ENCODE peak calls at places on chromosomes 5 and 9, in ten cellular contexts. V, Y, D, N, W, I, P, L, E and C are unnamed samples.

GRCh38 chr9:124660341-124660801 is 110.7 kb downstream of the NR6A1 start:
- DNase-seq in Y (no peak), P (peak), L (no peak), I (peak), E (peak), N (peak), W (peak), V (no peak), D (peak), C (no peak)

GRCh38 chr9:125521462-125522327 is 185.3 kb downstream of the MAPKAP1 start:
- DNase-seq in V (no peak), N (no peak), W (peak), Y (no peak), P (peak), L (no peak), E (peak), I (peak), D (no peak), C (no peak)

GRCh38 chr9:82010711-82011110 is 22.1 kb downstream of the SPATA31D1 start:
- DNase-seq in I (no peak), W (no peak), D (no peak), Y (no peak), L (no peak), V (no peak), E (no peak), P (no peak), N (no peak), C (no peak)

GRCh38 chr9:86406366-86406765 is 52.2 kb upstream of the TUT7 start:
- DNase-seq in V (no peak), P (no peak), L (no peak), N (no peak), Y (no peak), D (no peak), W (peak), E (peak), I (peak), C (no peak)

GRCh38 chr9:131433302-131433854 is 39.5 kb downstream of the PRRC2B start:
- DNase-seq in W (no peak), Y (no peak), I (no peak), D (no peak), N (no peak), P (no peak), E (no peak), V (no peak), L (no peak), C (no peak)

GRCh38 chr5:59036274-59036961 is 453.5 kb downstream of the RAB3C start:
- DNase-seq in N (no peak), Y (no peak), L (no peak), I (peak), P (peak), V (peak), W (peak), D (peak), E (peak), C (no peak)

GRCh38 chr9:93665128-93665565 is 88.8 kb downstream of the PHF2 start:
- DNase-seq in E (no peak), Y (peak), I (no peak), D (no peak), N (no peak), V (no peak), L (peak), W (no peak), P (no peak), C (no peak)

GRCh38 chr5:113043491-113043931 is 66.9 kb downstream of the DCP2 start:
- DNase-seq in Y (peak), E (peak), P (peak), I (no peak), V (no peak), D (no peak), N (peak), W (peak), L (peak), C (peak)

GRCh38 chr5:87393331-87393730 is 19.4 kb downstream of the CCNH start:
- DNase-seq in N (no peak), D (no peak), I (peak), L (no peak), Y (no peak), V (no peak), E (peak), W (peak), P (no peak), C (no peak)

GRCh38 chr5:96327728-96328127 is 105.3 kb downstream of the PCSK1 start:
- DNase-seq in I (no peak), E (no peak), V (no peak), D (no peak), W (no peak), Y (no peak), P (no peak), L (no peak), N (no peak), C (no peak)

GRCh38 chr5:141559481-141559880 is 59.3 kb downstream of the DIAPH1 start:
- DNase-seq in L (no peak), D (no peak), I (no peak), Y (no peak), V (no peak), N (no peak), W (peak), E (peak), P (no peak), C (no peak)

GRCh38 chr9:127122176-127123151 is at the start of gene ANGPTL2:
- DNase-seq in L (peak), I (no peak), V (peak), W (peak), N (peak), E (peak), P (peak), Y (peak), D (no peak), C (peak)

GRCh38 chr5:179111267-179112207 is 51.4 kb downstream of the ZNF354C start:
- DNase-seq in D (no peak), N (no peak), I (no peak), W (no peak), P (no peak), Y (no peak), V (peak), E (no peak), L (no peak), C (peak)

GRCh38 chr5:168179185-168179584 is 112.3 kb upstream of the WWC1 start:
- DNase-seq in Y (no peak), D (no peak), P (no peak), L (no peak), I (no peak), E (no peak), N (no peak), V (no peak), W (peak), C (no peak)

GRCh38 chr5:140595538-140595937 is 30.9 kb downstream of the SLC35A4 start:
- DNase-seq in I (no peak), W (no peak), E (peak), D (peak), L (no peak), Y (no peak), N (no peak), V (no peak), P (no peak), C (no peak)

GRCh38 chr5:80245986-80246781 is 9.7 kb downstream of the SERINC5 start:
- DNase-seq in I (no peak), Y (no peak), W (peak), E (peak), L (no peak), D (no peak), V (no peak), P (no peak), N (no peak), C (no peak)

GRCh38 chr5:67494186-67494842 is 297.7 kb upstream of the CD180 start:
- DNase-seq in V (no peak), N (no peak), W (no peak), Y (no peak), I (no peak), D (no peak), P (no peak), L (no peak), E (no peak), C (no peak)

GRCh38 chr5:67163231-67163756 is 33.3 kb downstream of the CD180 start:
- DNase-seq in E (no peak), I (no peak), P (no peak), V (no peak), N (no peak), D (no peak), W (no peak), Y (no peak), L (peak), C (no peak)

GRCh38 chr5:150579462-150580400 is 60.7 kb upstream of the SYNPO start:
- DNase-seq in D (no peak), L (peak), P (no peak), W (no peak), N (no peak), E (no peak), Y (no peak), V (no peak), I (no peak), C (no peak)

GRCh38 chr5:132493821-132494220 is 3.2 kb upstream of the IRF1 start:
- DNase-seq in I (no peak), D (no peak), E (no peak), P (no peak), N (no peak), V (no peak), Y (no peak), W (no peak), L (no peak), C (no peak)

GRCh38 chr5:149754481-149754880 is 24.4 kb downstream of the PPARGC1B start:
- DNase-seq in W (no peak), I (no peak), V (no peak), P (no peak), E (no peak), N (no peak), L (no peak), D (no peak), Y (no peak), C (no peak)

GRCh38 chr5:61332369-61332745 is 299 bp downstream of the ZSWIM6 start:
- DNase-seq in W (peak), L (peak), D (peak), V (no peak), Y (peak), I (no peak), N (no peak), E (peak), P (peak), C (no peak)

DNA sequence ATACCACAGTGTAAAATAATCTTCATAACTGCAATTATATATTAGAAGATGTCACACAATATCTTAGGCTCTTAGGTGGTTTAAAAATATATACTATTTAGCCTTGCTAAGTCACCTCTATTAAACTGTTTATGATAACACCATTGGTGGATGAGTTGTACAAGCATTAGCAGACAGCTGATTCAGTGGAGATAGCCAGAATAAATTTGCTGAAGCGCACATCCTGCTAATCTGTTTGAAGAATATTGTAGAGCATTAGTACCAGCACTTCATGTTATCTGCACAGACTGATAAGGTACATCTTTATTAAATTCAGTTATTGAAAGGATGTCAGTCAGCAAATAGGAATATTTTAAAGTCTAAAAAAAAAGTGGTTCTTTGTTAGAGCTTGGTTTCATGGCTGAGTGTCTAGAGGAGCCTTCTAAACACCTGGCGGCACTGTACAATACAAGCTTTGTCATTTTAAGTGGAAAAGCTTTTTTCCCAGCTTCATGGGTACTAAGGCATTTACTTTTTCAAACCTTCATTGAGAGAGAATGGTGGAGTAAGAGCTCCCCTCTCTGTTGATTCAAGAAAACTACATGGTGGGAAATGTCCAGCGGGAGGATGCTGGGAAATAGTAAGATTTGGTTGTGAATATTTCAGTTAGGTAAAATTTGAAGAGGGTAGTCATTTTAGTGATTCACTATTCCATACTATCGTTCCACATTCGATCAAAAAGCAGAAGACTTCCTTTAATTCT is 275.1 kb downstream of the SLF1 start:
- DNase-seq in E (peak), N (no peak), L (no peak), Y (no peak), P (no peak), D (no peak), W (peak), V (no peak), I (peak), C (no peak)
- TF ChIP-seq CTCF in E (peak), N (peak), L (no peak), Y (peak), P (no peak), D (no peak), W (peak), V (peak), I (peak), C (peak)

GRCh38 chr5:131068893-131069643 is 96.0 kb downstream of the HINT1 start:
- DNase-seq in I (no peak), L (no peak), V (no peak), D (no peak), W (peak), E (no peak), P (peak), Y (no peak), N (no peak), C (no peak)
- TF ChIP-seq CTCF in I (no peak), L (no peak), V (no peak), D (no peak), W (no peak), E (no peak), P (peak), Y (no peak), N (no peak), C (no peak)

GRCh38 chr9:97638666-97639065 is 5.0 kb downstream of the NCBP1 start:
- DNase-seq in W (no peak), D (no peak), V (no peak), Y (no peak), P (no peak), N (no peak), L (no peak), E (no peak), I (peak), C (no peak)
- TF ChIP-seq CTCF in W (no peak), D (no peak), V (peak), Y (peak), P (peak), N (no peak), L (no peak), E (no peak), I (no peak), C (peak)

DNA sequence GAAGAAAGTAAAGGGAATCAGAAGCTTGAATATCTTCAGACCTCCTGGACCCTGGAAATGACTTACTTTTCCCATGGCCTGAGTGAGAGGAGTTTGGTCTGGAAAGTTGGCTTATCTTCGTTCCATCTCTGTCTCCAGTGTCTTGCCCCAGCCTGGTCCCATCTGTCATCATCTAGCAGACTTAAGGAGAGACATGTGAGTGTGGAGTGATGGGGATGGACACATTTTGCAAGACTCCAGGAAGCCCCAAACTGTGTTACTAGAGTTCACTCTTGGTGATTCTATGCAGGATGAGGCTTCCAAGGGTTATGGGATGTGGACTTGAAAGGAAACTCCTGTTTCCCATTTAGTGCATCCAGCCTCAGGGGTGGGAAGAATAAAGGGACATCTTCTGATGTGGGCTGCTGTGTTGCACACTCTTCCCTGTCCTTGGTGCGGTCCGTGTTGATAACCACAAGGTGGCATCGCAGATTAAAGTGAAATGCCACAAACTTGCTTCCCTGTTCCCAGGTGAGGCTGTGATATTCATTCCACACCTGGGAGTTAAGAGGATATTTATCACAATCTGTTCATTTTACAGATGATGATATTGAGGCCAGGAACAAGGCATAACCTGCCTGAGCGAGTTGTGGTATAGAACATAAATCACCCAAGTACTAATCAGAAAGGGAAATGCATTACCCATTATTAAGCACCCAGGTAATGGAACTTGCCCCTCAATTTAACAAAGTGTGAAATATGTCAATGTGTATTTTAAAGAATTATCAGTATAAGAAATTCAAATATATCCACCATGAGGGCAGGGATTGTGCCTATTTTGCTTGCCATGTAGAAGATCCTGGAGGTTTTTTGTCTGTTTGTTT is 269.9 kb upstream of the PAPPA start:
- DNase-seq in Y (no peak), E (peak), P (no peak), V (no peak), N (peak), L (no peak), D (peak), I (peak), W (peak), C (no peak)
- TF ChIP-seq CTCF in Y (peak), E (peak), P (no peak), V (peak), N (peak), L (peak), D (no peak), I (peak), W (peak), C (peak)

DNA sequence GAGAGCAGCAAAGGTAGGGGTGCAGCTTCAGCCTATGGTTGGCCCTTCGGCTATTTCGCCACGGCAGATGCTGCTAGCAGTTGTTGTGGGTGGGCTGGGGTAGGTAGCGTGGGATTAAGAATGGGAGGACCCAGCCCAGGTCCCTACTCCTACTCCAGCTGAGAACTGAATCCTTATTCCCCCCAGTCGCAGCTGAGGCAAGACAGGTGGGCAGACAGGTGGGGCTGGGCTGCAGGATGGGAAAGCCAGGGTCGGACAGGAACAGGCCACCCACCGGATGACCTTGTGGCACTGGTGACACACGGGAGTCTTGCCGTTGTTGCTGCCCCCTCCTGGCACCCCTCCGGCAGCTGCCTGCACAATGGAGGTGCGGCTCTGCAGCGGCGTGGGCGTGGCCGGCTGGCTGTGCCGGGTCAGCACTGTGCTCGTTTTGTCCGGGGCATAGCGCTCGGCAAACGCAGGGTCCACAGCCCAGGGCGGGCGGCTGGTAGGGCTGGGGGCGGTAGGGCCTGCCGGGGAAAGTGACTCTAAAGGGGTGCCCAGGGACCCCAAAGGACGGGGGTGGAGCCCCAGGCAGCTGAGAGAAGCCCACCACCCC is 8.2 kb downstream of the PDLIM7 start:
- DNase-seq in E (no peak), L (peak), N (no peak), P (peak), I (peak), W (no peak), V (no peak), Y (no peak), D (no peak), C (no peak)
- TF ChIP-seq CTCF in E (no peak), L (no peak), N (no peak), P (no peak), I (no peak), W (no peak), V (no peak), Y (no peak), D (no peak), C (peak)

GRCh38 chr9:136925414-136926153 is 19.0 kb downstream of the FBXW5 start:
- DNase-seq in L (peak), Y (peak), I (no peak), E (no peak), D (no peak), W (no peak), P (no peak), V (no peak), N (no peak), C (no peak)

GRCh38 chr9:136926749-136927148 is 17.8 kb downstream of the FBXW5 start:
- DNase-seq in I (no peak), V (no peak), N (no peak), E (no peak), L (no peak), Y (no peak), W (no peak), P (no peak), D (no peak), C (no peak)

GRCh38 chr9:136923881-136924280 is 20.7 kb downstream of the FBXW5 start:
- DNase-seq in E (no peak), V (no peak), L (no peak), Y (no peak), W (no peak), D (no peak), N (no peak), P (no peak), I (no peak), C (no peak)

GRCh38 chr9:136927343-136928261 is 16.9 kb downstream of the FBXW5 start:
- DNase-seq in D (no peak), L (no peak), E (peak), I (no peak), Y (no peak), N (no peak), W (peak), P (no peak), V (no peak), C (no peak)

GRCh38 chr9:136926154-136926704 is 18.3 kb downstream of the FBXW5 start:
- DNase-seq in N (no peak), P (no peak), I (no peak), W (no peak), L (no peak), V (no peak), E (no peak), D (no peak), Y (no peak), C (no peak)
- TF ChIP-seq CTCF in N (no peak), P (no peak), I (peak), W (no peak), L (no peak), V (no peak), E (no peak), D (no peak), Y (no peak), C (no peak)

DNA sequence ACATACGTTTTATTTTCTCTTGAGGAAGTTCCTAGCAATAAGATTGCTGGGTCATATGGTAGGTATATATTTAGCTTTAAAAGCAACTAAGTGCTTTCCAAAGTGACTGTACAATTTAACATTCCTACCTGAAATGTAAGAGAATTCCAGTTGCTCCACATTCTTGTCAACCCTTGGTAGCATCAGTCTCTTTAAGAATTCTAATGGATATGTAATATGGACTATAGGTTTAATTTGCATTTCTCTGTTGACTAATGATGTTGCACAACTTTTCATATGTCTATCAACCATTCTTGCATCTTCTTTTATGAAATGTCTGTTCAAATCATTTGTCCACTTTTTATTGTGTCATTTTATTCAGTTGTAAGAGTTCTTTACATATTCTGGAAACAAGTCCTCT is 6.7 kb upstream of the RASEF start:
- DNase-seq in I (no peak), V (no peak), P (no peak), D (no peak), Y (no peak), E (no peak), L (no peak), N (no peak), W (no peak), C (no peak)
- TF ChIP-seq CTCF in I (no peak), V (no peak), P (no peak), D (no peak), Y (no peak), E (no peak), L (no peak), N (no peak), W (no peak), C (no peak)

GRCh38 chr5:139575313-139575646 is 14.1 kb downstream of the UBE2D2 start:
- DNase-seq in D (no peak), V (no peak), E (no peak), I (no peak), P (no peak), W (no peak), L (no peak), N (no peak), Y (no peak), C (no peak)
- TF ChIP-seq CTCF in D (no peak), V (no peak), E (no peak), I (no peak), P (peak), W (no peak), L (no peak), N (no peak), Y (no peak), C (no peak)

GRCh38 chr9:101388507-101388993 is 3.7 kb upstream of the BAAT start:
- DNase-seq in L (no peak), D (no peak), Y (no peak), N (no peak), V (no peak), W (no peak), I (peak), P (no peak), E (no peak), C (no peak)
- TF ChIP-seq CTCF in L (no peak), D (peak), Y (no peak), N (no peak), V (no peak), W (peak), I (peak), P (no peak), E (peak), C (no peak)